ENCODE peak calls at places on chromosomes 6 and 20, in four cellular contexts. X is stimulated activated CD4-positive, alpha-beta T cell treated with anti-CD3 and anti-CD28 coated beads, Interleukin-2, amount 100 ng/mL, for 48 hours; J is activated CD4-positive, alpha-beta T cell treated with anti-CD3 and anti-CD28 coated beads, Interleukin-2, amount 50 U/mL, for 24 hours; L is OCI-LY7. Z is an unnamed sample.

GRCh38 chr20:23420943-23421925 is at the start of gene NAPB:
- DNase-seq in X (peak; percentile 91), L (peak; percentile 96), J (peak; percentile 81), Z (peak; percentile 85)

GRCh38 chr6:26089272-26089671 is 2.0 kb downstream of the HFE start:
- DNase-seq in L (no peak), X (no peak), J (no peak), Z (no peak)

GRCh38 chr20:50691585-50692552 is 527 bp upstream of the RIPOR3 start:
- DNase-seq in J (no peak), X (no peak), L (no peak), Z (no peak)

GRCh38 chr6:42163941-42164340 is 9.2 kb upstream of the GUCA1A start:
- DNase-seq in L (no peak), J (no peak), X (no peak), Z (no peak)

GRCh38 chr6:37131104-37131959 is 38.6 kb upstream of the PIM1 start:
- DNase-seq in J (no peak), X (no peak), L (no peak), Z (no peak)

GRCh38 chr6:68043122-68043398 is 592.0 kb upstream of the ADGRB3 start:
- DNase-seq in X (no peak), L (no peak), J (no peak), Z (no peak)

GRCh38 chr20:62027116-62027515 is 38.6 kb downstream of the TAF4 start:
- DNase-seq in X (no peak), J (no peak), L (no peak), Z (no peak)

GRCh38 chr6:154868143-154868594 is 126.9 kb upstream of the TIAM2 start:
- DNase-seq in L (peak; percentile 64), J (no peak), X (no peak), Z (no peak)

GRCh38 chr6:40579101-40579500 is 8.1 kb downstream of the LRFN2 start:
- DNase-seq in X (no peak), L (no peak), J (no peak), Z (no peak)

GRCh38 chr20:45322952-45323383 is 14.9 kb upstream of the MATN4 start:
- DNase-seq in X (no peak), J (no peak), L (peak; percentile 75), Z (no peak)

GRCh38 chr6:104064876-104065275 is 794.8 kb downstream of the HACE1 start:
- DNase-seq in J (no peak), L (no peak), X (no peak), Z (no peak)

GRCh38 chr6:72466971-72467566 is 154.8 kb upstream of the KCNQ5 start:
- DNase-seq in L (no peak), J (no peak), X (no peak), Z (no peak)

GRCh38 chr20:48847498-48848205 is 19.9 kb upstream of the PREX1 start:
- DNase-seq in L (no peak), J (no peak), X (no peak), Z (no peak)

GRCh38 chr20:38460040-38460623 is 12.5 kb upstream of the RALGAPB start:
- DNase-seq in L (no peak), X (no peak), J (no peak), Z (no peak)

GRCh38 chr6:8651998-8652397 is 216.7 kb upstream of the SLC35B3 start:
- DNase-seq in L (no peak), J (no peak), X (no peak), Z (no peak)

GRCh38 chr6:154382707-154383106 is 26.1 kb upstream of the IPCEF1 start:
- DNase-seq in X (no peak), J (no peak), L (no peak), Z (no peak)

GRCh38 chr6:144219056-144219685 is 66.0 kb upstream of the UTRN start:
- DNase-seq in J (no peak), X (no peak), L (peak; percentile 69), Z (no peak)

GRCh38 chr6:111823831-111824607 is 49.2 kb downstream of the FYN start:
- DNase-seq in X (no peak), L (no peak), J (no peak), Z (no peak)

GRCh38 chr20:23622839-23623343 is 14.9 kb downstream of the CST3 start:
- DNase-seq in J (no peak), L (no peak), X (no peak), Z (no peak)

GRCh38 chr20:58597021-58597940 is 53.8 kb upstream of the STX16 start:
- DNase-seq in X (no peak), J (no peak), L (no peak), Z (no peak)

Z was measured in CD8-positive, alpha-beta T cell.